ENCODE peak calls at places on chromosome 18, in five cellular contexts. One of them, this sample, is unnamed.

GRCh38 chr18:9987931-9988330 is 74.1 kb downstream of the VAPA start:
- DNase-seq in A673: no peak
- DNase-seq in esophagus squamous epithelium: no peak
- DNase-seq in sigmoid colon: no peak
- DNase-seq in stomach: peak; percentile 82
- DNase-seq in this sample: no peak

GRCh38 chr18:23093772-23094171 is 41.5 kb upstream of the CABLES1 start:
- DNase-seq in esophagus squamous epithelium: no peak
- DNase-seq in sigmoid colon: peak; percentile 25
- DNase-seq in stomach: no peak
- DNase-seq in A673: no peak
- DNase-seq in this sample: no peak

GRCh38 chr18:28854964-28855363 is 678.0 kb upstream of the CDH2 start:
- DNase-seq in sigmoid colon: no peak
- DNase-seq in A673: peak; percentile 33
- DNase-seq in stomach: no peak
- DNase-seq in esophagus squamous epithelium: no peak
- DNase-seq in this sample: no peak

GRCh38 chr18:41734917-41735316 is 220.1 kb upstream of the PIK3C3 start:
- DNase-seq in stomach: no peak
- DNase-seq in sigmoid colon: no peak
- DNase-seq in A673: no peak
- DNase-seq in esophagus squamous epithelium: no peak
- DNase-seq in this sample: no peak

GRCh38 chr18:9068346-9068745 is 34.2 kb upstream of the NDUFV2 start:
- DNase-seq in stomach: no peak
- DNase-seq in esophagus squamous epithelium: no peak
- DNase-seq in sigmoid colon: no peak
- DNase-seq in A673: no peak
- DNase-seq in this sample: no peak

GRCh38 chr18:32373995-32374394 is 96.7 kb downstream of the GAREM1 start:
- DNase-seq in esophagus squamous epithelium: no peak
- DNase-seq in A673: peak; percentile 77
- DNase-seq in stomach: no peak
- DNase-seq in sigmoid colon: no peak
- DNase-seq in this sample: no peak

GRCh38 chr18:72460210-72460680 is 83.9 kb downstream of the CBLN2 start:
- DNase-seq in sigmoid colon: no peak
- DNase-seq in A673: no peak
- DNase-seq in esophagus squamous epithelium: no peak
- DNase-seq in stomach: no peak
- DNase-seq in this sample: no peak

GRCh38 chr18:58657494-58657893 is 13.8 kb upstream of the MALT1 start:
- DNase-seq in stomach: no peak
- DNase-seq in sigmoid colon: no peak
- DNase-seq in esophagus squamous epithelium: no peak
- DNase-seq in A673: no peak
- DNase-seq in this sample: no peak

GRCh38 chr18:54950221-54950620 is 9.0 kb downstream of the CCDC68 start:
- DNase-seq in esophagus squamous epithelium: no peak
- DNase-seq in stomach: peak; percentile 45
- DNase-seq in A673: no peak
- DNase-seq in sigmoid colon: no peak
- DNase-seq in this sample: no peak

GRCh38 chr18:23143059-23143831 is 8.0 kb downstream of the CABLES1 start:
- DNase-seq in A673: no peak
- DNase-seq in stomach: no peak
- DNase-seq in esophagus squamous epithelium: no peak
- DNase-seq in sigmoid colon: no peak
- DNase-seq in this sample: no peak

GRCh38 chr18:58337688-58338087 is 291.2 kb downstream of the ALPK2 start:
- DNase-seq in sigmoid colon: no peak
- DNase-seq in A673: peak; percentile 52
- DNase-seq in esophagus squamous epithelium: no peak
- DNase-seq in stomach: no peak
- DNase-seq in this sample: no peak

GRCh38 chr18:76493213-76494107 is 1.6 kb downstream of the ZNF516 start:
- DNase-seq in A673: peak; percentile 56
- DNase-seq in sigmoid colon: no peak
- DNase-seq in stomach: no peak
- DNase-seq in esophagus squamous epithelium: no peak
- DNase-seq in this sample: peak; percentile 16

GRCh38 chr18:73124165-73124564 is 256.4 kb upstream of the NETO1 start:
- DNase-seq in A673: no peak
- DNase-seq in stomach: no peak
- DNase-seq in sigmoid colon: no peak
- DNase-seq in esophagus squamous epithelium: no peak
- DNase-seq in this sample: no peak

GRCh38 chr18:39462436-39462835 is 1896.8 kb upstream of the CELF4 start:
- DNase-seq in sigmoid colon: no peak
- DNase-seq in A673: no peak
- DNase-seq in esophagus squamous epithelium: no peak
- DNase-seq in stomach: no peak
- DNase-seq in this sample: no peak

GRCh38 chr18:22223263-22223960 is 54.0 kb downstream of the GATA6 start:
- DNase-seq in stomach: peak; percentile 80
- DNase-seq in A673: no peak
- DNase-seq in sigmoid colon: peak; percentile 71
- DNase-seq in esophagus squamous epithelium: no peak
- DNase-seq in this sample: no peak

GRCh38 chr18:62480927-62481326 is 41.9 kb upstream of the ZCCHC2 start:
- DNase-seq in stomach: no peak
- DNase-seq in A673: no peak
- DNase-seq in esophagus squamous epithelium: no peak
- DNase-seq in sigmoid colon: no peak
- DNase-seq in this sample: no peak

GRCh38 chr18:57544958-57545661 is 41.4 kb downstream of the FECH start:
- DNase-seq in A673: no peak
- DNase-seq in stomach: no peak
- DNase-seq in esophagus squamous epithelium: no peak
- DNase-seq in sigmoid colon: no peak
- DNase-seq in this sample: no peak

GRCh38 chr18:22879279-22879678 is 53.8 kb upstream of the RBBP8 start:
- DNase-seq in stomach: no peak
- DNase-seq in A673: no peak
- DNase-seq in sigmoid colon: no peak
- DNase-seq in esophagus squamous epithelium: no peak
- DNase-seq in this sample: no peak

DNA sequence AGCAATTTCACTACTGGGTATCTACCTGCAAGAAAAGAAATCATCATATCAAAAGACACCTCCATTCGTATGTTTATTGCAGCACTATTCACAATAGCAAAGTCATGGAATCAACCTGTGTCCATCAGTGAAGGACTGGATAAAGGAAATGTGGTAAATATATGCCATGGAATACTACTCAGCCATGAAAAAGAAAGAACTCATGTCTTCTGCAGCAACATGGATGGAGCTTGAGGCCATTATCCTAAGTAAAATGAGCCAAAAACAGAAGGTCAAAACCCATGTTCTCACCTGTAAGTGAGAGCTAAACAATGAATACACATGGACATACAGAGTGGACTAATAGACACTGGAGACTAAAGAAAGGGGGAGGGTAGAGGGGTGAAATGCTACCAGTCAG is 322.2 kb downstream of the ZNF521 start:
- DNase-seq in sigmoid colon: no peak
- DNase-seq in A673: no peak
- DNase-seq in esophagus squamous epithelium: no peak
- DNase-seq in stomach: no peak
- DNase-seq in this sample: no peak
- H3K4me1 ChIP-seq in sigmoid colon: no peaks in the 10 kb centered on the region
- H3K4me1 ChIP-seq in A673: no peaks in the 10 kb centered on the region
- H3K4me1 ChIP-seq in esophagus squamous epithelium: no peaks in the 10 kb centered on the region
- H3K4me1 ChIP-seq in stomach: no peaks in the 10 kb centered on the region
- H3K4me1 ChIP-seq in this sample: no peaks in the 10 kb centered on the region

GRCh38 chr18:36187138-36187825 is at the start of gene MOCOS:
- DNase-seq in esophagus squamous epithelium: no peak
- DNase-seq in sigmoid colon: peak; percentile 86
- DNase-seq in stomach: peak; percentile 89
- DNase-seq in A673: peak; percentile 29
- DNase-seq in this sample: peak; percentile 25

GRCh38 chr18:36187826-36188721 is 777 bp downstream of the MOCOS start:
- DNase-seq in stomach: peak; percentile 30
- DNase-seq in sigmoid colon: no peak
- DNase-seq in esophagus squamous epithelium: no peak
- DNase-seq in A673: no peak
- DNase-seq in this sample: no peak

GRCh38 chr18:36188912-36189311 is 1.6 kb downstream of the MOCOS start:
- DNase-seq in sigmoid colon: no peak
- DNase-seq in A673: no peak
- DNase-seq in esophagus squamous epithelium: no peak
- DNase-seq in stomach: no peak
- DNase-seq in this sample: no peak

GRCh38 chr18:36191286-36191685 is 4.0 kb downstream of the MOCOS start:
- DNase-seq in A673: no peak
- DNase-seq in esophagus squamous epithelium: no peak
- DNase-seq in stomach: no peak
- DNase-seq in sigmoid colon: no peak
- DNase-seq in this sample: no peak

DNA sequence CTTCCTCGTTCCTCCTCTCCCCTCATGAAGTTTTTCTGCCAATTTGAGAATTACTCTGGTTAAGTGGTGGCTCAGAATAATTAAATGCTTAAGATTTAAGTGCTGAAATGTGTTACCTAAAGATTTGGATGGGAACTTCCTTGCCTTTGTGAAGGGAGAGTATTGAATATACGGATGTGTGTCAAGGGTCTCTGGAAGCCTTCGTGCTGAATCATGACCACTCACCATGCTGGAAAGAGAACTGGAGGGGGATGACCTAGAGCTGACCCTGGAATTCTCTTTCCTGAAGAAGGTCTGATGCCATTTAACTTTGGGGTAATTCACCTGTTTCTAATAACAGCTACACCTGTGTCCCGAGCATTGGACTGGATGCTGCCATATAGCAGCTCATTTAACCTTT is 2.2 kb downstream of the MOCOS start:
- DNase-seq in sigmoid colon: no peak
- DNase-seq in stomach: no peak
- DNase-seq in esophagus squamous epithelium: no peak
- DNase-seq in A673: no peak
- DNase-seq in this sample: no peak
- H3K4me3 ChIP-seq in sigmoid colon: no peak overlapping the region
- H3K4me3 ChIP-seq in stomach: no peak overlapping the region
- H3K4me3 ChIP-seq in esophagus squamous epithelium: no peak overlapping the region
- H3K4me3 ChIP-seq in A673: no peak overlapping the region
- H3K4me3 ChIP-seq in this sample: no peak overlapping the region

GRCh38 chr18:63828120-63828519 is 52.9 kb downstream of the SERPINB7 start:
- DNase-seq in A673: no peak
- DNase-seq in sigmoid colon: no peak
- DNase-seq in esophagus squamous epithelium: no peak
- DNase-seq in stomach: no peak
- DNase-seq in this sample: no peak
- H3K4me1 ChIP-seq in A673: no peaks in the 10 kb centered on the region
- H3K4me1 ChIP-seq in sigmoid colon: no peaks in the 10 kb centered on the region
- H3K4me1 ChIP-seq in esophagus squamous epithelium: no peaks in the 10 kb centered on the region
- H3K4me1 ChIP-seq in stomach: no peaks in the 10 kb centered on the region
- H3K4me1 ChIP-seq in this sample: no peaks in the 10 kb centered on the region

GRCh38 chr18:79507546-79508480 is 112.1 kb downstream of the NFATC1 start:
- DNase-seq in stomach: peak; percentile 67
- DNase-seq in sigmoid colon: peak; percentile 95
- DNase-seq in esophagus squamous epithelium: no peak
- DNase-seq in A673: no peak
- DNase-seq in this sample: peak; percentile 28
- H3K4me3 ChIP-seq in stomach: peak overlapping the region; percentile 36
- H3K4me3 ChIP-seq in sigmoid colon: peak overlapping the region; percentile 44
- H3K4me3 ChIP-seq in esophagus squamous epithelium: peak overlapping the region; percentile 40
- H3K4me3 ChIP-seq in A673: no peak overlapping the region
- H3K4me3 ChIP-seq in this sample: no peak overlapping the region

GRCh38 chr18:3855961-3856360 is 406.0 kb downstream of the TGIF1 start:
- DNase-seq in sigmoid colon: no peak
- DNase-seq in stomach: no peak
- DNase-seq in A673: no peak
- DNase-seq in esophagus squamous epithelium: no peak
- DNase-seq in this sample: no peak

GRCh38 chr18:3851159-3851558 is 401.2 kb downstream of the TGIF1 start:
- DNase-seq in A673: no peak
- DNase-seq in stomach: no peak
- DNase-seq in sigmoid colon: no peak
- DNase-seq in esophagus squamous epithelium: no peak
- DNase-seq in this sample: no peak

GRCh38 chr18:3848316-3848715 is 398.3 kb downstream of the TGIF1 start:
- DNase-seq in sigmoid colon: no peak
- DNase-seq in A673: no peak
- DNase-seq in esophagus squamous epithelium: no peak
- DNase-seq in stomach: no peak
- DNase-seq in this sample: no peak

GRCh38 chr18:3857544-3857943 is 407.6 kb downstream of the TGIF1 start:
- DNase-seq in esophagus squamous epithelium: no peak
- DNase-seq in A673: peak; percentile 36
- DNase-seq in sigmoid colon: no peak
- DNase-seq in stomach: no peak
- DNase-seq in this sample: no peak

DNA sequence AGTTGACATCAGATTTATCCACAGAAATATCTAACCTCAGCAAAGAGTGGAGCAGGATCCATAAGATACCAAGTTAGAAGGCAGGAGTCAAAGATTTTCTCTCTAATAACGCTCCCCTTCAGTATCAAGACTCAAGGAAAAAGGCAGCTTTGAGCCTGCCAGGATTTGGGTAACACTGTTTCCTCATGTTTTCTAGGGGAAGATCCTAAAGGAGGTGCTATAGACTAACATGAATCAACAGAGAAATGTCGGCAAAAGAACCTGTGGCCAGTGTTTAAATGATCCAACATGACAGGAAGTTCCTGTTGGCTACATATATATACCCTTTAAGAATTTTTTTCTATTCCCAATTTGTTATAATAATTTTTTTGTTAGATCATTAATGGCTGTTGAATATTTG is 402.3 kb downstream of the TGIF1 start:
- DNase-seq in sigmoid colon: no peak
- DNase-seq in stomach: no peak
- DNase-seq in A673: no peak
- DNase-seq in esophagus squamous epithelium: no peak
- DNase-seq in this sample: no peak
- H3K4me1 ChIP-seq in sigmoid colon: no peaks in the 10 kb centered on the region
- H3K4me1 ChIP-seq in stomach: no peaks in the 10 kb centered on the region
- H3K4me1 ChIP-seq in A673: peaks cover 22% of the 10 kb centered on the region
- H3K4me1 ChIP-seq in esophagus squamous epithelium: no peaks in the 10 kb centered on the region
- H3K4me1 ChIP-seq in this sample: no peaks in the 10 kb centered on the region

GRCh38 chr18:11955299-11956029 is 25.8 kb upstream of the IMPA2 start:
- DNase-seq in esophagus squamous epithelium: no peak
- DNase-seq in stomach: no peak
- DNase-seq in sigmoid colon: peak; percentile 89
- DNase-seq in A673: peak; percentile 94
- DNase-seq in this sample: no peak
- H3K4me3 ChIP-seq in esophagus squamous epithelium: no peak overlapping the region
- H3K4me3 ChIP-seq in stomach: no peak overlapping the region
- H3K4me3 ChIP-seq in sigmoid colon: no peak overlapping the region
- H3K4me3 ChIP-seq in A673: no peak overlapping the region
- H3K4me3 ChIP-seq in this sample: no peak overlapping the region

GRCh38 chr18:25875574-25875973 is 214.8 kb downstream of the SS18 start:
- DNase-seq in A673: peak; percentile 6
- DNase-seq in esophagus squamous epithelium: no peak
- DNase-seq in sigmoid colon: no peak
- DNase-seq in stomach: no peak
- DNase-seq in this sample: no peak
- H3K4me1 ChIP-seq in A673: no peaks in the 10 kb centered on the region
- H3K4me1 ChIP-seq in esophagus squamous epithelium: no peaks in the 10 kb centered on the region
- H3K4me1 ChIP-seq in sigmoid colon: no peaks in the 10 kb centered on the region
- H3K4me1 ChIP-seq in stomach: no peaks in the 10 kb centered on the region
- H3K4me1 ChIP-seq in this sample: no peaks in the 10 kb centered on the region

This sample was measured in CD4-positive, CD25-positive, alpha-beta regulatory T cell.